ENCODE peak calls at places on chromosomes 5 and 9, in seven cellular contexts. K, F, X, J, B, E and Y are unnamed samples.

GRCh38 chr9:78614892-78615291 is 318.0 kb downstream of the PSAT1 start:
- DNase-seq in K (no peak), F (no peak), X (no peak), J (no peak), B (no peak), E (no peak), Y (no peak)

GRCh38 chr5:146291421-146292074 is 47.1 kb upstream of the POU4F3 start:
- DNase-seq in K (no peak), F (no peak), X (no peak), J (no peak), B (peak), E (no peak), Y (no peak)

GRCh38 chr5:103445426-103446035 is 117.1 kb downstream of the NUDT12 start:
- DNase-seq in K (no peak), F (no peak), X (no peak), J (no peak), B (no peak), E (no peak), Y (no peak)

GRCh38 chr5:81856948-81857928 is 106.3 kb upstream of the SSBP2 start:
- DNase-seq in K (peak), F (peak), X (peak), J (peak), B (peak), E (no peak), Y (peak)

GRCh38 chr5:107636555-107636954 is 34.2 kb downstream of the EFNA5 start:
- DNase-seq in K (no peak), F (no peak), X (no peak), J (no peak), B (no peak), E (no peak), Y (no peak)

GRCh38 chr5:76819851-76820280 is 1.0 kb downstream of the F2RL1 start:
- DNase-seq in K (no peak), F (peak), X (peak), J (peak), B (peak), E (no peak), Y (peak)

GRCh38 chr5:65769539-65769938 is 47.5 kb downstream of the NLN start:
- DNase-seq in K (no peak), F (no peak), X (no peak), J (no peak), B (no peak), E (peak), Y (no peak)

GRCh38 chr5:126449751-126450271 is 26.6 kb downstream of the GRAMD2B start:
- DNase-seq in K (no peak), F (no peak), X (no peak), J (no peak), B (no peak), E (no peak), Y (no peak)

GRCh38 chr5:58542709-58543108 is 40.2 kb upstream of the RAB3C start:
- DNase-seq in K (no peak), F (no peak), X (no peak), J (no peak), B (no peak), E (no peak), Y (no peak)

GRCh38 chr5:10562202-10563131 is 1.4 kb upstream of the ANKRD33B start:
- DNase-seq in K (peak), F (no peak), X (no peak), J (peak), B (peak), E (no peak), Y (peak)

GRCh38 chr9:90343360-90343759 is 299.3 kb downstream of the DIRAS2 start:
- DNase-seq in K (no peak), F (no peak), X (no peak), J (no peak), B (peak), E (no peak), Y (no peak)

GRCh38 chr5:61758711-61759110 is 426.7 kb downstream of the ZSWIM6 start:
- DNase-seq in K (no peak), F (no peak), X (no peak), J (no peak), B (no peak), E (no peak), Y (no peak)

GRCh38 chr5:176629853-176630680 is at the start of the genes EIF4E1B and SNCB:
- DNase-seq in K (no peak), F (no peak), X (no peak), J (peak), B (peak), E (no peak), Y (peak)
- H3K4me3 ChIP-seq in K (peak), F (peak), X (peak), J (peak), B (peak), E (peak), Y (peak)

GRCh38 chr5:95985249-95985648 is 23.6 kb upstream of the ELL2 start:
- DNase-seq in K (no peak), F (no peak), X (no peak), J (no peak), B (peak), E (no peak), Y (no peak)

GRCh38 chr5:95988094-95988493 is 26.4 kb upstream of the ELL2 start:
- DNase-seq in K (no peak), F (no peak), X (no peak), J (no peak), B (peak), E (no peak), Y (no peak)

GRCh38 chr5:95986001-95986400 is 24.4 kb upstream of the ELL2 start:
- DNase-seq in K (no peak), F (no peak), X (no peak), J (no peak), B (no peak), E (no peak), Y (no peak)

GRCh38 chr5:95988877-95989276 is 27.2 kb upstream of the ELL2 start:
- DNase-seq in K (no peak), F (no peak), X (no peak), J (no peak), B (no peak), E (no peak), Y (no peak)

DNA sequence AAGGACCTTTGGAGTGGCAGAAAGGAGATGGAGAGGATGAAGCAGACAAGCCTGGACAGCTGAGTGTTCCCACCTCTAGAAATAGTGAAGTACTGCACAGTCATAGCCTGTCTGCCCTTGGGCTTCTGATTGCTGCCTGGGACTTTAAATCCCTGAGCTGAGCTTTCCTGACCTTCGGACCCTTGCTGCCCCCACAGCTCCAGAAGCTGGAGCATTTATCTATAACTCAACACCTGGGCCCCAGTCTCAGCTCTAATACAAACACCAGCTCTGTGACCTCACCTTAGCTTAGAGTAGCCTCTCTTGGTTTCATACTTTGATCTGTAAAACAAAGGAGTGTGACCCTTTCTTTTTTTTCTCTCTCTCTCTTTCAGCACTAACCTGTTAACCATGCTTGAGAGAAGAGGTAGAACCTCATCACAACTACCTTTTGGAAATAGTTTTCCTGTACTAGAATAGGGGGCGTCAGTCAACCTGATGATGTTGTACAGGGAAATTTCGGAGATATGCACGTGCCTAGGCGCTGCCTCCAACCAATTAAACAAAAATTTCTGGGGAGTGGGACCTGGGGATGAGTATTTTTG is 25.4 kb upstream of the ELL2 start:
- DNase-seq in K (no peak), F (no peak), X (no peak), J (no peak), B (no peak), E (no peak), Y (no peak)
- TF ChIP-seq POLR2AphosphoS5 in K (no peak), F (no peak), X (no peak), J (no peak), B (no peak), E (no peak), Y (no peak)

DNA sequence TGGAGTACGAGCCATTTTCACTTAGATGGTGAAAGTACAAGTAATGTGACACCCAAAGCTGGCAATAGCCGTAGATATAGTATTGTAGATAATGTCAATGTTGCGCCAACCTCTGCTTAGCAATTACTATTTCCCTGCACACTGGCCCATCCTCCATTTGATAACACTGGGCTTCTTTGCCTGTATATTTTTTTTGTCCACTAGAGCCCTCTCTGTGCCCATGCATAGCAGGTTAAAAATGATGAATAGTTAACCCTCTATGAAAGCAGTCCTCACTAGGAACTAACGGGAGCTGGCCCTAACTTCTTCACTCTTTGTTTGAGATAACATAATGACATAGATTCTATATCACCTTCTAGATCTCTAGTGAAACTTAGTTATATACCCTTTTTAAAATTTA is 416.8 kb downstream of the TUSC1 start:
- DNase-seq in K (no peak), F (no peak), X (no peak), J (no peak), B (no peak), E (no peak), Y (no peak)
- TF ChIP-seq CTCF in K (no peak), F (no peak), X (no peak), J (no peak), B (no peak), E (no peak), Y (no peak)

DNA sequence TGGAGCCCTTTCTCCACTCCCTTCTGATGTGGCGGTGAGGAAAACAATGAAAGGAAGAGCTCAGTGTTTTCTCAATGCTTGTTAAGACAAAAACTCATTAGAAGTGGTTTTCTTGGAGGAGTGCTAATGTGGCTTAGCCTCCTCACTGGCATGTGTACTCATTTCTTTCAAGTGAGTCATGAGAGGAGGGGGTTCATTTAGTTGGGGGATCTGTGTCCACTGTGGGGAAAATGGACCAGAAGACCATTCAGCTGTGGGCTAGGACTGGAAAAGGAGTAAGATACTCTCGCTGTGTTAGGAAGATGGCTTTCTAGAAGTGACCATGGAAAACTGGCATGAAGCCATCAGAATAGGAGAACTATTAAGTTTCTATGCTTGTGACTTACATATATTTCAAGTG is 23.5 kb downstream of the KLF9 start:
- DNase-seq in K (no peak), F (no peak), X (no peak), J (no peak), B (no peak), E (no peak), Y (no peak)
- H3K4me3 ChIP-seq in K (no peak), F (no peak), X (no peak), J (no peak), B (no peak), E (no peak), Y (no peak)

DNA sequence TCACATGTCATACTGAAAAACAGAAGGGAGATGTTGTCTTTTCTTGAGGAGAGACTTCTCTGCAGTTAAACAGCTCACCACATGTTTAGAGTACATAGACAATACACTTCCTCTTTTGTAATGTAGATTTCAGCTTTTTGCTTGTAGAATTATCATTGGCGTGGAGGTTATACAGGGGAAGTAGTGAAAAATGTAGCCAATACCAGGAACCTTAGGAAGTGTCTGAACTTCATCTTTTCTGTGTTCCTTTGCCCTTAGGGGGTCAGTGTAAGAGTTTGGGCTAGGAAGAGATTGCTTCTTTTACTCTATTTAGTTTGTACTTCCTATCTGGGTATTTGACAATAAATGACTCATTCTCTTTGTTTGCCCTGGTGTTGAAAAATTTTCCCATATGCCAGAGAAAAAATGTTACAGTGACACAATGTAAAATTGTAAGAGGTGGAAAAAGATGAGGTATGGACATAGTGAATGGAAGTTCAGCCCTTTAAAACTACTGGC is 21.0 kb upstream of the CDKN2B start:
- DNase-seq in K (no peak), F (no peak), X (no peak), J (no peak), B (no peak), E (no peak), Y (no peak)
- TF ChIP-seq POLR2AphosphoS5 in K (no peak), F (no peak), X (no peak), J (no peak), B (no peak), E (no peak), Y (no peak)

DNA sequence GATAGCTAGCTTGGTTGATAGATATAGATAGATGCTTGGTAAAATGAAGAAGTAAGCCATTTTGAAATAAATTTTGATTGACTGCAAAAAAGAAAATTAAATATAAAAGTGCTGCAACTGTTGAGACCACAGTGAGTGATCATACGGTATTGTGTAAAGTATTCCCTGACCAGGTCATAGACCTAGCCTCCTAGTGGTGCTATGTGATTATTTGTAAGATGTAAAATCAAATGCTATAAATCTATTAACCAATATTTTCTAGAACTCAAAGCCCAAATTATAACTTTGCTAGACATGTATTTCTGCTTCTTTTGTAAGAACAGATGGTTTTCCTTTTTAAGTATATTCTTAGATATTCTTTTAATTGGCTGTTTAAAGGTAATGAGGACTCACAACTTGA is 480.2 kb upstream of the PTPRD start:
- DNase-seq in K (no peak), F (no peak), X (no peak), J (no peak), B (no peak), E (no peak), Y (no peak)
- TF ChIP-seq CTCF in K (no peak), F (no peak), X (no peak), J (no peak), B (peak), E (no peak), Y (no peak)

GRCh38 chr9:83976372-83976771 is 3.6 kb downstream of the HNRNPK start:
- DNase-seq in K (no peak), F (no peak), X (no peak), J (no peak), B (no peak), E (no peak), Y (no peak)
- H3K4me3 ChIP-seq in K (no peak), F (no peak), X (peak), J (no peak), B (peak), E (no peak), Y (no peak)

DNA sequence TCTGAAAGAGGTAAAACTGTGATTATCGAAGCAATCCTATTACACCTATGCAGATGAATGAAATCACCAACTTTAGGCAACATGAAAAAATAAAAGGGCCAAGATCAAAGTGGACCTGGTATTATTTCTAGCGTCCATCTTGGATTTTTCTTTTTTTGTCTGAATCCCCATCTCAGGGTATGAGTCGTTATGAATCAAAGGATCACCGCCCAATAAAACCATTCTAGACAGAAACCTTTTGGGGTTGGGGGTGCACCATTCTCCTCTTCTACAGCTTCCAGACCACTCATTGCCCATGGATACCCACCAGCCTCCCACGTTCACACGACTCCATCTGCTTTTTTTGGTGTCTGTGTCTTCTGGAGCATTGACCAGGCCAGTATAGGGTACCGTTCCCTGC is 33.4 kb downstream of the MAP1B start:
- DNase-seq in K (no peak), F (no peak), X (no peak), J (no peak), B (no peak), E (no peak), Y (no peak)
- TF ChIP-seq POLR2AphosphoS5 in K (no peak), F (no peak), X (no peak), J (no peak), B (no peak), E (no peak), Y (no peak)